ENCODE peak calls at places on chromosomes 7 and 10, in eight cellular contexts. One of them, this sample, is unnamed.

GRCh38 chr7:94908204-94909022 is 1.0 kb downstream of the PPP1R9A start:
- DNase-seq in pancreas: peak; percentile 54
- DNase-seq in mucosa of descending colon: peak; percentile 67
- DNase-seq in H7: peak; percentile 70
- DNase-seq in SJCRH30: peak; percentile 71
- DNase-seq in GM23248: peak; percentile 13
- DNase-seq in stomach: peak; percentile 44
- DNase-seq in neural progenitor cell: peak; percentile 83
- DNase-seq in this sample: peak; percentile 41

GRCh38 chr10:76430330-76430729 is 998.9 kb downstream of the LRMDA start:
- DNase-seq in mucosa of descending colon: no peak
- DNase-seq in SJCRH30: no peak
- DNase-seq in H7: no peak
- DNase-seq in pancreas: no peak
- DNase-seq in GM23248: peak; percentile 46
- DNase-seq in neural progenitor cell: no peak
- DNase-seq in stomach: no peak
- DNase-seq in this sample: no peak

GRCh38 chr7:135913404-135913803 is 63.8 kb downstream of the MTPN start:
- DNase-seq in pancreas: no peak
- DNase-seq in mucosa of descending colon: no peak
- DNase-seq in H7: no peak
- DNase-seq in stomach: no peak
- DNase-seq in GM23248: no peak
- DNase-seq in neural progenitor cell: no peak
- DNase-seq in SJCRH30: no peak
- DNase-seq in this sample: no peak

GRCh38 chr7:3910041-3910440 is 609.0 kb downstream of the SDK1 start:
- DNase-seq in stomach: no peak
- DNase-seq in mucosa of descending colon: no peak
- DNase-seq in GM23248: no peak
- DNase-seq in neural progenitor cell: peak; percentile 56
- DNase-seq in H7: peak; percentile 28
- DNase-seq in SJCRH30: no peak
- DNase-seq in pancreas: no peak
- DNase-seq in this sample: no peak

GRCh38 chr10:28089467-28089866 is 90.6 kb upstream of the ODAD2 start:
- DNase-seq in mucosa of descending colon: no peak
- DNase-seq in pancreas: no peak
- DNase-seq in neural progenitor cell: no peak
- DNase-seq in stomach: no peak
- DNase-seq in SJCRH30: no peak
- DNase-seq in GM23248: peak; percentile 71
- DNase-seq in H7: no peak
- DNase-seq in this sample: no peak

GRCh38 chr10:49396666-49396999 is 744 bp upstream of the DRGX start:
- DNase-seq in SJCRH30: no peak
- DNase-seq in neural progenitor cell: no peak
- DNase-seq in H7: no peak
- DNase-seq in pancreas: no peak
- DNase-seq in stomach: no peak
- DNase-seq in GM23248: no peak
- DNase-seq in mucosa of descending colon: no peak
- DNase-seq in this sample: no peak

GRCh38 chr7:131226116-131226562 is 101.5 kb upstream of the MKLN1 start:
- DNase-seq in mucosa of descending colon: no peak
- DNase-seq in GM23248: no peak
- DNase-seq in neural progenitor cell: no peak
- DNase-seq in SJCRH30: no peak
- DNase-seq in H7: no peak
- DNase-seq in stomach: no peak
- DNase-seq in pancreas: no peak
- DNase-seq in this sample: no peak

GRCh38 chr10:101828734-101829551 is 10.7 kb upstream of the OGA start:
- DNase-seq in stomach: no peak
- DNase-seq in mucosa of descending colon: peak; percentile 62
- DNase-seq in pancreas: peak; percentile 58
- DNase-seq in GM23248: no peak
- DNase-seq in SJCRH30: no peak
- DNase-seq in neural progenitor cell: no peak
- DNase-seq in H7: peak; percentile 44
- DNase-seq in this sample: no peak

GRCh38 chr7:114830952-114831351 is 90.9 kb upstream of the MDFIC start:
- DNase-seq in H7: no peak
- DNase-seq in SJCRH30: no peak
- DNase-seq in neural progenitor cell: no peak
- DNase-seq in GM23248: no peak
- DNase-seq in stomach: no peak
- DNase-seq in pancreas: no peak
- DNase-seq in mucosa of descending colon: no peak
- DNase-seq in this sample: no peak

GRCh38 chr10:124294811-124295770 is 123.6 kb downstream of the OAT start:
- DNase-seq in H7: no peak
- DNase-seq in SJCRH30: no peak
- DNase-seq in pancreas: no peak
- DNase-seq in neural progenitor cell: no peak
- DNase-seq in GM23248: no peak
- DNase-seq in stomach: no peak
- DNase-seq in mucosa of descending colon: no peak
- DNase-seq in this sample: no peak

GRCh38 chr7:28174442-28174841 is 6.2 kb downstream of the JAZF1 start:
- DNase-seq in neural progenitor cell: no peak
- DNase-seq in H7: no peak
- DNase-seq in pancreas: no peak
- DNase-seq in SJCRH30: no peak
- DNase-seq in stomach: no peak
- DNase-seq in mucosa of descending colon: no peak
- DNase-seq in GM23248: no peak
- DNase-seq in this sample: no peak

GRCh38 chr7:93575555-93576397 is 1.3 kb upstream of the CALCR start:
- DNase-seq in H7: no peak
- DNase-seq in stomach: no peak
- DNase-seq in SJCRH30: peak; percentile 53
- DNase-seq in pancreas: no peak
- DNase-seq in GM23248: no peak
- DNase-seq in neural progenitor cell: peak; percentile 44
- DNase-seq in mucosa of descending colon: no peak
- DNase-seq in this sample: no peak

GRCh38 chr10:22997102-22997501 is 69.2 kb downstream of the ARMC3 start:
- DNase-seq in GM23248: peak; percentile 43
- DNase-seq in stomach: no peak
- DNase-seq in H7: peak; percentile 60
- DNase-seq in mucosa of descending colon: no peak
- DNase-seq in SJCRH30: peak; percentile 56
- DNase-seq in pancreas: no peak
- DNase-seq in neural progenitor cell: peak; percentile 16
- DNase-seq in this sample: no peak

GRCh38 chr7:29177963-29178612 is 16.5 kb upstream of the CHN2 start:
- DNase-seq in stomach: peak; percentile 31
- DNase-seq in mucosa of descending colon: no peak
- DNase-seq in neural progenitor cell: no peak
- DNase-seq in SJCRH30: no peak
- DNase-seq in pancreas: no peak
- DNase-seq in H7: no peak
- DNase-seq in GM23248: no peak
- DNase-seq in this sample: peak; percentile 84

GRCh38 chr10:34078798-34079470 is 736.2 kb downstream of the PARD3 start:
- DNase-seq in GM23248: peak; percentile 97
- DNase-seq in pancreas: no peak
- DNase-seq in stomach: no peak
- DNase-seq in mucosa of descending colon: no peak
- DNase-seq in neural progenitor cell: no peak
- DNase-seq in SJCRH30: no peak
- DNase-seq in H7: no peak
- DNase-seq in this sample: peak; percentile 92

GRCh38 chr7:100576384-100576993 is 2.8 kb upstream of the SAP25 start:
- DNase-seq in pancreas: no peak
- DNase-seq in H7: no peak
- DNase-seq in GM23248: no peak
- DNase-seq in SJCRH30: no peak
- DNase-seq in neural progenitor cell: no peak
- DNase-seq in stomach: no peak
- DNase-seq in mucosa of descending colon: no peak
- DNase-seq in this sample: no peak
- H3K36me3 ChIP-seq in pancreas: peaks cover 61% of the 10 kb centered on the region
- H3K36me3 ChIP-seq in H7: peaks cover 20% of the 10 kb centered on the region
- H3K36me3 ChIP-seq in GM23248: peaks cover 3% of the 10 kb centered on the region
- H3K36me3 ChIP-seq in SJCRH30: peaks cover 53% of the 10 kb centered on the region
- H3K36me3 ChIP-seq in neural progenitor cell: no peaks in the 10 kb centered on the region
- H3K36me3 ChIP-seq in stomach: peaks cover 92% of the 10 kb centered on the region
- H3K36me3 ChIP-seq in mucosa of descending colon: peaks cover 4% of the 10 kb centered on the region
- H3K36me3 ChIP-seq in this sample: no peaks in the 10 kb centered on the region

DNA sequence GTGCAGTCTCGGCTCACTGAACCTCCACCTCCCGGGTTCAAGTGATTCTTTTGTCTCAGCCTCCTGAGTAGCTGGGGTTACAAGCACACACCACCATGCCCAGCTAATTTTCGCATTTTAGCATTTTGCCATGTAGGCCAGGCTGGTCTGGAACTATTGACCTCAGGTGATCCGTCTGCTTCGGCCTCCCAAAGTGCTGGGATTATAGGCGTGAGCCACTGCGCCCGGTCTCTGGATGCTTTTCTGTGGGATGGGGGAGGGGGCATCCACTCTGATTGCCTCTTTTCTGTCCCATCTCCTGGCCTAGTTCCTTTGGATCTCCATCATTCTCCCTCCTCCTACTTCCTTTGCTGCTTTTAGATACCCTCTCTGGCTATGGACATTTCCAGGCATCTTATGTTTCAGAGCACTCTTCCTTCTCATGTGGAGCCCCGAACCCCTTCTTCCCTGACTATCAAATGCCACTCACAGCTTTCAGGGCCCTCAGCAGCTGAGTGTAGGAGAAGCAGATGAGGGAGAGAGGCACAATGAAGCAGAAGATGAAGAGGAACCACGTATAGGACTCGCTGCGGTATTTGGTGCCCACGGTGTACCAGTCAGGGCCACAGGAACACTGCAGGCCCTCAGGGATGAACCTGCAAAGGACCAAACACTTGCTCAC is 1.4 kb downstream of the OPN1SW start:
- DNase-seq in neural progenitor cell: no peak
- DNase-seq in stomach: no peak
- DNase-seq in H7: no peak
- DNase-seq in SJCRH30: no peak
- DNase-seq in GM23248: no peak
- DNase-seq in pancreas: no peak
- DNase-seq in mucosa of descending colon: no peak
- DNase-seq in this sample: no peak
- H3K36me3 ChIP-seq in neural progenitor cell: peaks cover 18% of the 10 kb centered on the region
- H3K36me3 ChIP-seq in stomach: peaks cover 48% of the 10 kb centered on the region
- H3K36me3 ChIP-seq in H7: peaks cover 15% of the 10 kb centered on the region
- H3K36me3 ChIP-seq in SJCRH30: peaks cover 41% of the 10 kb centered on the region
- H3K36me3 ChIP-seq in GM23248: peaks cover 59% of the 10 kb centered on the region
- H3K36me3 ChIP-seq in pancreas: peaks cover 5% of the 10 kb centered on the region
- H3K36me3 ChIP-seq in mucosa of descending colon: peaks cover 3% of the 10 kb centered on the region
- H3K36me3 ChIP-seq in this sample: peaks cover 2% of the 10 kb centered on the region

GRCh38 chr7:128322040-128322643 is 21.6 kb downstream of the RBM28 start:
- DNase-seq in H7: peak; percentile 38
- DNase-seq in pancreas: no peak
- DNase-seq in mucosa of descending colon: no peak
- DNase-seq in neural progenitor cell: peak; percentile 34
- DNase-seq in SJCRH30: peak; percentile 55
- DNase-seq in stomach: no peak
- DNase-seq in GM23248: peak; percentile 78
- DNase-seq in this sample: no peak
- H3K36me3 ChIP-seq in H7: peaks cover 32% of the 10 kb centered on the region
- H3K36me3 ChIP-seq in pancreas: peaks cover 75% of the 10 kb centered on the region
- H3K36me3 ChIP-seq in mucosa of descending colon: peaks cover 7% of the 10 kb centered on the region
- H3K36me3 ChIP-seq in neural progenitor cell: no peaks in the 10 kb centered on the region
- H3K36me3 ChIP-seq in SJCRH30: peaks cover 72% of the 10 kb centered on the region
- H3K36me3 ChIP-seq in stomach: peaks cover 100% of the 10 kb centered on the region
- H3K36me3 ChIP-seq in GM23248: peaks cover 41% of the 10 kb centered on the region
- H3K36me3 ChIP-seq in this sample: peaks cover 6% of the 10 kb centered on the region

GRCh38 chr10:86443069-86443468 is 76.5 kb upstream of the GRID1 start:
- DNase-seq in mucosa of descending colon: no peak
- DNase-seq in neural progenitor cell: no peak
- DNase-seq in GM23248: peak; percentile 73
- DNase-seq in pancreas: no peak
- DNase-seq in H7: no peak
- DNase-seq in SJCRH30: no peak
- DNase-seq in stomach: no peak
- DNase-seq in this sample: no peak

GRCh38 chr10:86438091-86438749 is 71.6 kb upstream of the GRID1 start:
- DNase-seq in mucosa of descending colon: no peak
- DNase-seq in SJCRH30: no peak
- DNase-seq in GM23248: no peak
- DNase-seq in stomach: no peak
- DNase-seq in H7: no peak
- DNase-seq in pancreas: no peak
- DNase-seq in neural progenitor cell: no peak
- DNase-seq in this sample: no peak

GRCh38 chr10:86443936-86444335 is 77.3 kb upstream of the GRID1 start:
- DNase-seq in H7: no peak
- DNase-seq in mucosa of descending colon: no peak
- DNase-seq in neural progenitor cell: no peak
- DNase-seq in pancreas: no peak
- DNase-seq in GM23248: peak; percentile 68
- DNase-seq in stomach: no peak
- DNase-seq in SJCRH30: no peak
- DNase-seq in this sample: no peak

GRCh38 chr10:86439544-86439943 is 72.9 kb upstream of the GRID1 start:
- DNase-seq in H7: no peak
- DNase-seq in pancreas: peak; percentile 44
- DNase-seq in GM23248: peak; percentile 89
- DNase-seq in neural progenitor cell: no peak
- DNase-seq in stomach: peak; percentile 59
- DNase-seq in SJCRH30: peak; percentile 13
- DNase-seq in mucosa of descending colon: no peak
- DNase-seq in this sample: no peak

DNA sequence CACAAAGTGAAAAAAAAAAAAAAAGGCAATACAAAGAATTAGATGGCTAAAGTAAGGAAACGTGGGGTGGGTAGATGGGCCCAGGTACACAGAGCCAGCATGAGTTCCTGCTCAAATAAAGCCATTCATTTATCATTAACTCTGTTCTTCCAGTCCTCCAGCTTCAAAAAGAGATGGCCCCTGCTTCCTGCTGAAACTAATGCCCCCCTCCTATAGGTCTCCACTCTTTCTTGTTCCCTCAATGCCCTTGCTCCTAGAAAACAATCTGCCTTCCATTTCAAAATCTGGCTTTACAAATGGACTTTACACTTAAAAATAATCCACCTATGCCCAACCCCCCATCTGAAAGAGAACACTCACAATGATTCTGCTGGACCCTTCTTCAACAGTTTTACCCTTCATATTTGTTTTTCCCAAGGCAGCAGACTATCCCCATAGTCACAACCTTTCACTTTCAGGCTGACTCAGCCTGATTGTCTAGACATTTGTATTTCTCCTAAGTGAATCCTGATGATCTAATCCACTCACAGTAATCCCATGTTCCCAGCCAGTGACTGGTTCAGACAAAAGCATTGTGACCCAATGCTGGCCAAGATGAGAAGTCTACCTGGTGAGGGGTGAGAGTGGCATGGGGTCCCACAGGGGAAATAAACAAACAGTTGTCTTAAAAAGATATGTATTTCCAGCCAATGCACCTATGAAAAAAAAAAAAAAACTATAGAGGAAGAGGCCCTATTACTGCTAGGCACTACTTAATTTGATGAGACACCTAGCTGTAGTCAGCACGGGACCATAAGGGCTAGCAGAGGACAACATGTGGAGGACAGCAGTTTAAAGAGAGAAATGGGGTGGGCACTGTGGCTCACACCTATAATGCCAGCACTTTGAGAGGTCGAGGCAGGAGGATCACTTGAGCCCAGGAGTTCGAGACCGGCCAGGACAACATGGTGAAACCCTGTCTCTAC is 74.6 kb upstream of the GRID1 start:
- DNase-seq in pancreas: no peak
- DNase-seq in GM23248: peak; percentile 92
- DNase-seq in neural progenitor cell: no peak
- DNase-seq in stomach: no peak
- DNase-seq in SJCRH30: no peak
- DNase-seq in H7: no peak
- DNase-seq in mucosa of descending colon: no peak
- DNase-seq in this sample: no peak
- H3K36me3 ChIP-seq in pancreas: peaks cover 20% of the 10 kb centered on the region
- H3K36me3 ChIP-seq in GM23248: peaks cover 49% of the 10 kb centered on the region
- H3K36me3 ChIP-seq in neural progenitor cell: peaks cover 15% of the 10 kb centered on the region
- H3K36me3 ChIP-seq in stomach: peaks cover 85% of the 10 kb centered on the region
- H3K36me3 ChIP-seq in SJCRH30: peaks cover 34% of the 10 kb centered on the region
- H3K36me3 ChIP-seq in H7: peaks cover 19% of the 10 kb centered on the region
- H3K36me3 ChIP-seq in mucosa of descending colon: no peaks in the 10 kb centered on the region
- H3K36me3 ChIP-seq in this sample: peaks cover 3% of the 10 kb centered on the region